ENCODE peak calls at places on chromosomes 6 and 20, in five cellular contexts. One of them, this sample, is unnamed.

GRCh38 chr20:33725607-33726264 is 5.6 kb upstream of the PXMP4 start:
- DNase-seq in GM06990: no peak
- DNase-seq in astrocyte of the spinal cord: no peak
- DNase-seq in hepatocyte: no peak
- DNase-seq in psoas muscle: no peak
- DNase-seq in this sample: no peak

GRCh38 chr20:14673164-14673563 is 335.8 kb upstream of the FLRT3 start:
- DNase-seq in GM06990: no peak
- DNase-seq in astrocyte of the spinal cord: no peak
- DNase-seq in hepatocyte: peak; percentile 33
- DNase-seq in psoas muscle: no peak
- DNase-seq in this sample: no peak

GRCh38 chr6:157461000-157461915 is 80.3 kb downstream of the ZDHHC14 start:
- DNase-seq in GM06990: peak; percentile 73
- DNase-seq in astrocyte of the spinal cord: peak; percentile 52
- DNase-seq in hepatocyte: peak; percentile 42
- DNase-seq in psoas muscle: no peak
- DNase-seq in this sample: peak; percentile 63

GRCh38 chr6:37137201-37137880 is 32.6 kb upstream of the PIM1 start:
- DNase-seq in GM06990: no peak
- DNase-seq in astrocyte of the spinal cord: peak; percentile 99
- DNase-seq in hepatocyte: peak; percentile 87
- DNase-seq in psoas muscle: no peak
- DNase-seq in this sample: no peak

GRCh38 chr6:27031302-27031701 is 216.2 kb upstream of the PRSS16 start:
- DNase-seq in GM06990: no peak
- DNase-seq in astrocyte of the spinal cord: no peak
- DNase-seq in hepatocyte: no peak
- DNase-seq in psoas muscle: no peak
- DNase-seq in this sample: no peak

GRCh38 chr6:2127484-2127911 is 117.9 kb downstream of the GMDS start:
- DNase-seq in GM06990: peak; percentile 63
- DNase-seq in astrocyte of the spinal cord: no peak
- DNase-seq in hepatocyte: no peak
- DNase-seq in psoas muscle: peak; percentile 32
- DNase-seq in this sample: no peak

GRCh38 chr6:28353981-28354676 is 4.4 kb downstream of the ZKSCAN3 start:
- DNase-seq in GM06990: no peak
- DNase-seq in astrocyte of the spinal cord: peak; percentile 24
- DNase-seq in hepatocyte: no peak
- DNase-seq in psoas muscle: peak; percentile 63
- DNase-seq in this sample: no peak

GRCh38 chr6:32970413-32971244 is 2.2 kb downstream of the BRD2 start:
- DNase-seq in GM06990: peak; percentile 87
- DNase-seq in astrocyte of the spinal cord: peak; percentile 94
- DNase-seq in hepatocyte: peak; percentile 95
- DNase-seq in psoas muscle: peak; percentile 93
- DNase-seq in this sample: peak; percentile 83

GRCh38 chr6:5294392-5295211 is 33.3 kb downstream of the FARS2 start:
- DNase-seq in GM06990: no peak
- DNase-seq in astrocyte of the spinal cord: no peak
- DNase-seq in hepatocyte: no peak
- DNase-seq in psoas muscle: no peak
- DNase-seq in this sample: no peak

GRCh38 chr6:37382954-37383353 is 29.2 kb downstream of the RNF8 start:
- DNase-seq in GM06990: no peak
- DNase-seq in astrocyte of the spinal cord: no peak
- DNase-seq in hepatocyte: no peak
- DNase-seq in psoas muscle: no peak
- DNase-seq in this sample: no peak

GRCh38 chr20:43748274-43748673 is 21.5 kb upstream of the GTSF1L start:
- DNase-seq in GM06990: no peak
- DNase-seq in astrocyte of the spinal cord: no peak
- DNase-seq in hepatocyte: no peak
- DNase-seq in psoas muscle: no peak
- DNase-seq in this sample: no peak

GRCh38 chr6:5302995-5303622 is 41.8 kb downstream of the FARS2 start:
- DNase-seq in GM06990: peak; percentile 61
- DNase-seq in astrocyte of the spinal cord: peak; percentile 30
- DNase-seq in hepatocyte: peak; percentile 80
- DNase-seq in psoas muscle: peak; percentile 28
- DNase-seq in this sample: peak; percentile 70

DNA sequence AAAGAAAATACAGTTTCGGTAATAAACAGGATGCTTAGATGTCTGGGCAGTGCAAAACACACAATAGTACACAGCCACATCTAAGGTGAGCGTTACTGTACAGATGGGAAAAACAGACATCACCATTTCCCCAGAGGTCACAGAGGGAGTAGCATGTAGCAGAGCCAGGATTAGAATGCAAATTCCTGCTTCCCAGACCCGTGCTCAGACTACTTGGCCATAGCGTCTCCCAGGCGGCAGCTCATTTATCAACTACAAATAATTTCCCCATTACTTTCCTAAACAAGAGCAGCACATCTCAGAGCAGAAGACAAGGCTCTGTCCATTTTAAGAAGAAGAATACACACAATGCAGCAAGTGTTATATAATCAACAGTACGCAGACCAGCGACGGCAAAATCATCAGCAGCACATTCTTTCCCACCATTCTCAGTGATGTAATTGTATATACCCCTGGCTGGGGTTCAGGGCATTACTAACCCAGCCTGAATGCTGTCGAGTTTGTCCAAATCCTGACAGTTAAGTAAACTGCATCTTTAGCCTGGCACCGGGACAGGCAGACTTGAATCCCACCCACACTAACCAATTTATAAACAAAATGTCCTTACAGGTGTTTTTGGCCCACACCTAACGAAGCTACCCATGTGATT is 61.9 kb downstream of the CNKSR3 start:
- DNase-seq in GM06990: no peak
- DNase-seq in astrocyte of the spinal cord: peak; percentile 86
- DNase-seq in hepatocyte: peak; percentile 37
- DNase-seq in psoas muscle: no peak
- DNase-seq in this sample: no peak
- TF ChIP-seq CTCF in GM06990: no peak
- TF ChIP-seq CTCF in astrocyte of the spinal cord: peak; percentile 23
- TF ChIP-seq CTCF in hepatocyte: no peak
- TF ChIP-seq CTCF in psoas muscle: peak; percentile 19
- TF ChIP-seq CTCF in this sample: no peak

GRCh38 chr20:56430471-56430870 is 18.4 kb downstream of the CASS4 start:
- DNase-seq in GM06990: no peak
- DNase-seq in astrocyte of the spinal cord: no peak
- DNase-seq in hepatocyte: no peak
- DNase-seq in psoas muscle: no peak
- DNase-seq in this sample: no peak

GRCh38 chr20:56430957-56431356 is 18.9 kb downstream of the CASS4 start:
- DNase-seq in GM06990: no peak
- DNase-seq in astrocyte of the spinal cord: no peak
- DNase-seq in hepatocyte: no peak
- DNase-seq in psoas muscle: no peak
- DNase-seq in this sample: no peak

GRCh38 chr20:56429496-56429895 is 17.4 kb downstream of the CASS4 start:
- DNase-seq in GM06990: no peak
- DNase-seq in astrocyte of the spinal cord: peak; percentile 67
- DNase-seq in hepatocyte: no peak
- DNase-seq in psoas muscle: no peak
- DNase-seq in this sample: no peak

GRCh38 chr20:56428881-56429280 is 16.8 kb downstream of the CASS4 start:
- DNase-seq in GM06990: no peak
- DNase-seq in astrocyte of the spinal cord: no peak
- DNase-seq in hepatocyte: no peak
- DNase-seq in psoas muscle: no peak
- DNase-seq in this sample: no peak

GRCh38 chr20:56429941-56430340 is 17.9 kb downstream of the CASS4 start:
- DNase-seq in GM06990: no peak
- DNase-seq in astrocyte of the spinal cord: no peak
- DNase-seq in hepatocyte: no peak
- DNase-seq in psoas muscle: no peak
- DNase-seq in this sample: no peak
- H3K4me3 ChIP-seq in GM06990: no peak overlapping the region
- H3K4me3 ChIP-seq in astrocyte of the spinal cord: no peak overlapping the region
- H3K4me3 ChIP-seq in hepatocyte: no peak overlapping the region
- H3K4me3 ChIP-seq in psoas muscle: no peak overlapping the region
- H3K4me3 ChIP-seq in this sample: no peak overlapping the region

DNA sequence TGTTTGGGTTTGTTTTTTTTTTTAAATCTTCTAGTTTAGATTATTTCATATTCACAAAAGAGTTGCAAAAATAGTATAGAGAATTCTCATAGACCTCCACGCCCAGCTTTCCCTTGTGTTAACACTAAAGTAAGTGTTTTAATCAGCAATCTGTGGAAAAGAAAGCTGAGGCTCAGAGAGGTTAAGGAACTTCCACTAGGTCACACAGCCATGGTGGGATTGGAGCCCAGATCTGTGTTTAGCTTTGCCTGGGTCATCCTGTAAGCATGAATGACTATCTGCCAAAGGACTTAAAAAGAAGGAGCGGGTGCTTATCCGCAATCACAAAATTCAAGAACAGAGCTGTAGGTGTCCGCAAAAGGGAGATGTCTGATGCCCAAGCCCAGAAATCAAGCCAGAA is 60.5 kb downstream of the EDN3 start:
- DNase-seq in GM06990: no peak
- DNase-seq in astrocyte of the spinal cord: no peak
- DNase-seq in hepatocyte: no peak
- DNase-seq in psoas muscle: no peak
- DNase-seq in this sample: no peak
- TF ChIP-seq CTCF in GM06990: no peak
- TF ChIP-seq CTCF in astrocyte of the spinal cord: no peak
- TF ChIP-seq CTCF in hepatocyte: no peak
- TF ChIP-seq CTCF in psoas muscle: no peak
- TF ChIP-seq CTCF in this sample: no peak

DNA sequence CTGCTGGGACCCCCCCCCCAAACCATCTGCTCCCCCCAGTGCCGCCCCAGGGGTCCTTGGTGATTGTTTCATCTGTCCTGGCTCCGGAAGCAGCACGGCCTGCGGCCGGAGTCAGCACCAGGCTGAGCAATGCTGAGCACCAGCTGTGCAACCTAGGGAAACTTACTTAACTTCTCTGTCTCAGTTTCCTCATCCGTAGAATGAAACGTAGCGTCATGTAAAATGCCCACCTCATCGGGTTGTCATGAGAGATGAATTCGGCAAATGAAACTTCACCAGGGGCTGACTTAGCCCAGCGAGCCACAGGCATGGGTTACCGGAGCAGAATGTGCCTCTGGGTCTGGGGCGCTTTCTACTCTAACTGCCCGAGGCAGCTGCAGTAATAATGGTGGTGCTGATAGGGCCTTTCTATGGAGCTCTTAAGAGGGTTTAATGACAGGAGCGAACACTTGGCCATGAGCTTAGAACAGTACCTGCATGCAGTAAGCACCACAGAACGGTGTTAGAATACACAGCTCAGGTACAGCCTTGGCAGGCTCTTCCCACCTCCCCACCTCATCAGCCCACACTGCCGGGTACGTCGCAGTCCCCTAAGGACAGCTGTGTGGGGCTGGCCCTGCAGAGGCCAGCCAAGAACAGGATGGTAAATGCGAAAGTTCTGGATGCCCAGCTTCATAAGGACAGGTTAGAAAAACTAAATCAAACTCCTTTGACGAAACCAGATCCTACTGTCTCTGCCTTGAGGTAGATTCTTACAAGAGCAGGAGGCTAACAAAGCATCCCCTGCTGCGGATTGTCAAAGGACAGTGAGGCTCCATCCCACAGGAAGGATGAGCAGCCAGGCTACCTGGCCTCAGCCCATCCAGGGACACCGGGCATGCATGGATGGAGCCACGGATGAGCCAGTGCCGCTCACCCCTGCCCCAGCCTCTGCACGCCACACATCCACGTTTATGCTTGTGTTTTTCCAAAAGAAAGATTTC is 1.5 kb downstream of the THBS2 start:
- DNase-seq in GM06990: no peak
- DNase-seq in astrocyte of the spinal cord: no peak
- DNase-seq in hepatocyte: no peak
- DNase-seq in psoas muscle: no peak
- DNase-seq in this sample: no peak
- H3K4me3 ChIP-seq in GM06990: no peak overlapping the region
- H3K4me3 ChIP-seq in astrocyte of the spinal cord: peak overlapping the region; percentile 53
- H3K4me3 ChIP-seq in hepatocyte: no peak overlapping the region
- H3K4me3 ChIP-seq in psoas muscle: peak overlapping the region; percentile 23
- H3K4me3 ChIP-seq in this sample: no peak overlapping the region

GRCh38 chr6:3428247-3428646 is 28.6 kb downstream of the SLC22A23 start:
- DNase-seq in GM06990: no peak
- DNase-seq in astrocyte of the spinal cord: no peak
- DNase-seq in hepatocyte: no peak
- DNase-seq in psoas muscle: no peak
- DNase-seq in this sample: no peak

GRCh38 chr6:3428700-3429099 is 28.1 kb downstream of the SLC22A23 start:
- DNase-seq in GM06990: no peak
- DNase-seq in astrocyte of the spinal cord: no peak
- DNase-seq in hepatocyte: no peak
- DNase-seq in psoas muscle: no peak
- DNase-seq in this sample: no peak

GRCh38 chr6:3426091-3426780 is 30.6 kb downstream of the SLC22A23 start:
- DNase-seq in GM06990: no peak
- DNase-seq in astrocyte of the spinal cord: no peak
- DNase-seq in hepatocyte: no peak
- DNase-seq in psoas muscle: no peak
- DNase-seq in this sample: no peak

GRCh38 chr6:3426817-3427739 is 29.8 kb downstream of the SLC22A23 start:
- DNase-seq in GM06990: no peak
- DNase-seq in astrocyte of the spinal cord: no peak
- DNase-seq in hepatocyte: no peak
- DNase-seq in psoas muscle: no peak
- DNase-seq in this sample: no peak

GRCh38 chr6:3427740-3428085 is 29.1 kb downstream of the SLC22A23 start:
- DNase-seq in GM06990: no peak
- DNase-seq in astrocyte of the spinal cord: no peak
- DNase-seq in hepatocyte: no peak
- DNase-seq in psoas muscle: peak; percentile 69
- DNase-seq in this sample: no peak
- TF ChIP-seq CTCF in GM06990: no peak
- TF ChIP-seq CTCF in astrocyte of the spinal cord: no peak
- TF ChIP-seq CTCF in hepatocyte: no peak
- TF ChIP-seq CTCF in psoas muscle: no peak
- TF ChIP-seq CTCF in this sample: no peak

GRCh38 chr6:162388383-162388777 is 339.2 kb downstream of the PRKN start:
- DNase-seq in GM06990: no peak
- DNase-seq in astrocyte of the spinal cord: no peak
- DNase-seq in hepatocyte: no peak
- DNase-seq in psoas muscle: no peak
- DNase-seq in this sample: no peak
- H3K4me3 ChIP-seq in GM06990: no peak overlapping the region
- H3K4me3 ChIP-seq in astrocyte of the spinal cord: no peak overlapping the region
- H3K4me3 ChIP-seq in hepatocyte: no peak overlapping the region
- H3K4me3 ChIP-seq in psoas muscle: no peak overlapping the region
- H3K4me3 ChIP-seq in this sample: no peak overlapping the region

DNA sequence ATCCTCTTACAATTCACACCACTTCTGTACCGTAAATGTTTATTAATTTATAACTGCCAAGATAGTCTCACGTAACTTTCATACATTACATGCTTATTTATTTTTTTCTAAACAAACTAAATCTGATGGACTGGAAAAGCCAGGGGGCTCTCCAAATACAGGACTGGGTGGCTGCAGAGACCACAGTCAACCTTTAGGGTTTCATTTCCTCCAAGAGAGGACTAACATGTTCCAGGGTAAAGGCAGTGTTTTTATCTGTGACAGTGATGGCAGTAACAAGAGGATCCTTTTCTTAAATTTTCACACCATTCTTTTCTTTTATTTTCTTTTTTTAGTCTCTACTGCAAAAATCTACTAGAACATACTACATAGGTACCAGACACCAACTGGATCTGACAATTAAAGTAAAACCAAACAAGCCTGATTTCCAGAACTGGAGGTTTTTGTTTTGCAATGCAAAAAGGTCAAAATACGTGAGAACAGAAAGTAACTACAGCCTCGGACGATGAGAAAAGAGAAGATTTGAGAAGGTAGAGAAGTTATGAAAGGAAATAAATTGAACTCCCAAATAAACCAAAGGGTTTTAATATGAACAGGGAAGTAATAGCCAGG is 1.2 kb downstream of the LMBRD1 start:
- DNase-seq in GM06990: peak; percentile 29
- DNase-seq in astrocyte of the spinal cord: no peak
- DNase-seq in hepatocyte: peak; percentile 19
- DNase-seq in psoas muscle: no peak
- DNase-seq in this sample: peak; percentile 55
- TF ChIP-seq CTCF in GM06990: peak; percentile 3
- TF ChIP-seq CTCF in astrocyte of the spinal cord: no peak
- TF ChIP-seq CTCF in hepatocyte: no peak
- TF ChIP-seq CTCF in psoas muscle: no peak
- TF ChIP-seq CTCF in this sample: no peak